ENCODE peak calls at places on chromosome 12, in four cellular contexts. Q, A, H and T are unnamed samples.

GRCh38 chr12:52148541-52149181 is 43.2 kb downstream of the KRT80 start:
- DNase-seq in H (peak), A (no peak), Q (no peak), T (no peak)

GRCh38 chr12:3313066-3313465 is 177.9 kb upstream of the PRMT8 start:
- DNase-seq in Q (no peak), A (no peak), H (no peak), T (no peak)

GRCh38 chr12:26628234-26628633 is 204.8 kb downstream of the ITPR2 start:
- DNase-seq in Q (no peak), H (no peak), A (no peak), T (no peak)

GRCh38 chr12:48350249-48351021 is at the start of gene ZNF641:
- DNase-seq in H (peak), A (peak), Q (peak), T (peak)

GRCh38 chr12:64669270-64669842 is 59.1 kb downstream of the RASSF3 start:
- DNase-seq in H (peak), Q (no peak), A (no peak), T (no peak)

GRCh38 chr12:11877869-11878780 is 192.6 kb upstream of the BCL2L14 start:
- DNase-seq in H (peak), A (no peak), Q (no peak), T (peak)

GRCh38 chr12:49088932-49089330 is 5.7 kb downstream of the DHH start:
- DNase-seq in Q (no peak), H (no peak), A (no peak), T (no peak)

GRCh38 chr12:89347325-89347829 is 4.9 kb downstream of the DUSP6 start:
- DNase-seq in A (no peak), Q (no peak), H (no peak), T (no peak)

GRCh38 chr12:122081108-122081696 is 2.6 kb downstream of the MLXIP start:
- DNase-seq in Q (no peak), A (no peak), H (no peak), T (no peak)

GRCh38 chr12:77031745-77032144 is 33.6 kb downstream of the E2F7 start:
- DNase-seq in H (no peak), A (no peak), Q (no peak), T (no peak)